ENCODE peak calls at places on chromosomes 2 and 18, in nine cellular contexts. K, L, R, T, O, P, Z, D and Y are unnamed samples.

GRCh38 chr18:9648431-9649163 is 34.2 kb upstream of the PPP4R1 start:
- DNase-seq in K (no peak), L (no peak), R (peak; percentile 36), T (no peak), O (no peak), P (no peak), Z (no peak), D (no peak), Y (no peak)

GRCh38 chr2:149330127-149331022 is at the start of gene LYPD6:
- DNase-seq in K (peak; percentile 75), L (peak; percentile 73), R (peak; percentile 68), T (peak; percentile 82), O (peak; percentile 81), P (peak; percentile 81), Z (peak; percentile 90), D (no peak), Y (peak; percentile 82)

GRCh38 chr2:27705851-27706622 is 42.3 kb downstream of the SLC4A1AP start:
- DNase-seq in K (peak; percentile 82), L (no peak), R (peak; percentile 98), T (no peak), O (no peak), P (peak; percentile 94), Z (peak; percentile 96), D (no peak), Y (peak; percentile 82)

GRCh38 chr2:100427627-100428258 is 10.3 kb upstream of the CHST10 start:
- DNase-seq in K (peak; percentile 47), L (peak; percentile 55), R (peak; percentile 59), T (no peak), O (peak; percentile 74), P (peak; percentile 67), Z (peak; percentile 51), D (peak; percentile 21), Y (peak; percentile 56)

GRCh38 chr2:207616185-207616584 is 9.0 kb downstream of the METTL21A start:
- DNase-seq in K (no peak), L (no peak), R (no peak), T (no peak), O (no peak), P (no peak), Z (peak; percentile 73), D (no peak), Y (no peak)

GRCh38 chr2:71829008-71829407 is 318.7 kb downstream of the CYP26B1 start:
- DNase-seq in K (no peak), L (no peak), R (no peak), T (no peak), O (no peak), P (no peak), Z (no peak), D (no peak), Y (no peak)

GRCh38 chr2:126513033-126513432 is 142.9 kb upstream of the GYPC start:
- DNase-seq in K (no peak), L (no peak), R (no peak), T (no peak), O (no peak), P (no peak), Z (peak; percentile 33), D (no peak), Y (no peak)

GRCh38 chr18:60534539-60534938 is 162.0 kb upstream of the MC4R start:
- DNase-seq in K (no peak), L (no peak), R (no peak), T (no peak), O (no peak), P (no peak), Z (peak; percentile 58), D (no peak), Y (no peak)

GRCh38 chr2:140892911-140893637 is 1237.7 kb downstream of the LRP1B start:
- DNase-seq in K (no peak), L (peak; percentile 57), R (no peak), T (no peak), O (no peak), P (no peak), Z (no peak), D (no peak), Y (no peak)

GRCh38 chr18:58338961-58339722 is 289.7 kb downstream of the ALPK2 start:
- DNase-seq in K (peak; percentile 37), L (peak; percentile 76), R (no peak), T (peak; percentile 45), O (no peak), P (peak; percentile 63), Z (no peak), D (no peak), Y (no peak)

GRCh38 chr18:39414009-39414700 is 1848.6 kb upstream of the CELF4 start:
- DNase-seq in K (no peak), L (no peak), R (peak; percentile 7), T (no peak), O (no peak), P (no peak), Z (peak; percentile 80), D (no peak), Y (peak; percentile 48)

GRCh38 chr2:10658041-10658913 is 31.5 kb downstream of the NOL10 start:
- DNase-seq in K (no peak), L (no peak), R (no peak), T (no peak), O (no peak), P (no peak), Z (peak; percentile 73), D (no peak), Y (no peak)

GRCh38 chr2:45780541-45781463 is 129.3 kb downstream of the PRKCE start:
- DNase-seq in K (no peak), L (no peak), R (no peak), T (no peak), O (no peak), P (no peak), Z (peak; percentile 39), D (no peak), Y (no peak)

GRCh38 chr2:100250645-100251044 is 71.7 kb downstream of the LONRF2 start:
- DNase-seq in K (no peak), L (no peak), R (no peak), T (no peak), O (no peak), P (no peak), Z (no peak), D (no peak), Y (no peak)

GRCh38 chr2:196967126-196967525 is 40.6 kb upstream of the PGAP1 start:
- DNase-seq in K (no peak), L (peak; percentile 88), R (no peak), T (no peak), O (no peak), P (no peak), Z (peak; percentile 61), D (no peak), Y (peak; percentile 40)

DNA sequence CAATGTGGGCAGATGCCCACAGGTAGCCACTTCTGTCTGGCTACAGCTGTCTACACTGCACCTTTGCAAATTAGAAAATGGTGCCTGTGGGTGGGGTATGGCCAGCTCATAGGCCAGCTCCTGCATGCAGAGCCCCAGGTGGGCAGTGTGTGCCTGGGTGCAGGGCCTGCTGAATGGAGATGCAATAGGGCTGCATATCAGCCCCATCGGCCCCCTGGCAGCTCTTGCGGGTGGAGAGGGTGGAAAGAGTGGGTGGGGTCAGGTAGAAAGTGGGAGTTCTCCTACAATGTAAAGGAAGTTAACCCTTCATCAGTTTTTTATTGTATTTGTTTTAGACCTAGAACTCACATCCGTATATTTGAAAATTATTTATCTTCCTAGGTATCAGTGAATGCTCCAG is 37.1 kb downstream of the FBLN7 start:
- DNase-seq in K (no peak), L (no peak), R (no peak), T (no peak), O (no peak), P (no peak), Z (no peak), D (no peak), Y (no peak)
- H3K27ac ChIP-seq in K (no peak overlapping the region), L (no peak overlapping the region), R (no peak overlapping the region), T (no peak overlapping the region), O (no peak overlapping the region), P (no peak overlapping the region), Z (no peak overlapping the region), D (no peak overlapping the region), Y (no peak overlapping the region)

GRCh38 chr2:172995323-172996244 is 80.1 kb upstream of the MAP3K20 start:
- DNase-seq in K (peak; percentile 37), L (no peak), R (peak; percentile 97), T (no peak), O (no peak), P (peak; percentile 49), Z (peak; percentile 90), D (no peak), Y (peak; percentile 4)
- H3K27ac ChIP-seq in K (no peak overlapping the region), L (no peak overlapping the region), R (peak overlapping the region; percentile 71), T (no peak overlapping the region), O (no peak overlapping the region), P (no peak overlapping the region), Z (peak overlapping the region; percentile 83), D (no peak overlapping the region), Y (no peak overlapping the region)

GRCh38 chr2:239824866-239825704 is 200.1 kb downstream of the NDUFA10 start:
- DNase-seq in K (no peak), L (no peak), R (no peak), T (no peak), O (peak; percentile 30), P (no peak), Z (no peak), D (no peak), Y (no peak)
- H3K27ac ChIP-seq in K (no peak overlapping the region), L (no peak overlapping the region), R (no peak overlapping the region), T (no peak overlapping the region), O (no peak overlapping the region), P (no peak overlapping the region), Z (no peak overlapping the region), D (no peak overlapping the region), Y (no peak overlapping the region)

DNA sequence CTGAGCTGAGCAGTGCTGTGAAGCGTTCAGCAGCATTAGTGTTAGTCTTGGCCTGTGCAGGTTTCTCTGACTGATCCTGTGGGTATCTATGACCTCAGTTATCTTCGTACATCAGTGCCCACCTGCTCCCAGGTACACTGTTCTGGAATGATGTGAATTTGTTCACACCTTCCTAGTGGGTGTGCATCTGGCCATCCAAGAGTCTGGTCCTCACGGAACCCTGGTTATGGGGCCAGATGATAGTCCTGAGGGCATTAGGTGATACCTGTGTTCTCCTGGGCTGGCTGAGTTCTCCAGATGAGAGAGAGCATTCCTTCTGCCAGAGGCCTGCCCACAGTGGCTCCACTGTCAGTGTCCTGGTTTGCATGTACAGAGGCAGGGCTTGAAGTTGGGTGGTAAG is 57.2 kb downstream of the INPP4A start:
- DNase-seq in K (no peak), L (no peak), R (no peak), T (no peak), O (no peak), P (no peak), Z (no peak), D (no peak), Y (no peak)
- H3K27ac ChIP-seq in K (no peak overlapping the region), L (no peak overlapping the region), R (no peak overlapping the region), T (no peak overlapping the region), O (no peak overlapping the region), P (no peak overlapping the region), Z (peak overlapping the region; percentile 43), D (no peak overlapping the region), Y (no peak overlapping the region)